ENCODE peak calls at places on chromosomes 12 and 14, in eight cellular contexts. One of them, this sample, is unnamed.

GRCh38 chr14:30443368-30444007 is 115.5 kb upstream of the G2E3 start:
- DNase-seq in stomach: no peak
- DNase-seq in transverse colon: no peak
- DNase-seq in K562: no peak
- DNase-seq in esophagus muscularis mucosa: no peak
- DNase-seq in upper lobe of left lung: no peak
- DNase-seq in GM12878: no peak
- DNase-seq in sigmoid colon: no peak
- DNase-seq in this sample: no peak

GRCh38 chr12:128672428-128672827 is 151.3 kb downstream of the SLC15A4 start:
- DNase-seq in stomach: no peak
- DNase-seq in transverse colon: no peak
- DNase-seq in K562: no peak
- DNase-seq in esophagus muscularis mucosa: no peak
- DNase-seq in upper lobe of left lung: no peak
- DNase-seq in GM12878: no peak
- DNase-seq in sigmoid colon: no peak
- DNase-seq in this sample: no peak

GRCh38 chr12:50985322-50985721 is 33.0 kb downstream of the HIGD1C start:
- DNase-seq in stomach: no peak
- DNase-seq in transverse colon: no peak
- DNase-seq in K562: no peak
- DNase-seq in esophagus muscularis mucosa: no peak
- DNase-seq in upper lobe of left lung: peak
- DNase-seq in GM12878: no peak
- DNase-seq in sigmoid colon: peak
- DNase-seq in this sample: no peak

GRCh38 chr12:115606040-115606439 is 671.5 kb downstream of the MED13L start:
- DNase-seq in stomach: no peak
- DNase-seq in transverse colon: no peak
- DNase-seq in K562: no peak
- DNase-seq in esophagus muscularis mucosa: no peak
- DNase-seq in upper lobe of left lung: no peak
- DNase-seq in GM12878: no peak
- DNase-seq in sigmoid colon: no peak
- DNase-seq in this sample: no peak

GRCh38 chr12:42162940-42163339 is 18.3 kb upstream of the GXYLT1 start:
- DNase-seq in stomach: no peak
- DNase-seq in transverse colon: no peak
- DNase-seq in K562: no peak
- DNase-seq in esophagus muscularis mucosa: no peak
- DNase-seq in upper lobe of left lung: no peak
- DNase-seq in GM12878: no peak
- DNase-seq in sigmoid colon: no peak
- DNase-seq in this sample: no peak

GRCh38 chr14:24274101-24274543 is 2.7 kb upstream of the RABGGTA start:
- DNase-seq in stomach: peak
- DNase-seq in transverse colon: no peak
- DNase-seq in K562: no peak
- DNase-seq in esophagus muscularis mucosa: no peak
- DNase-seq in upper lobe of left lung: peak
- DNase-seq in GM12878: peak
- DNase-seq in sigmoid colon: no peak
- DNase-seq in this sample: no peak

GRCh38 chr12:130680451-130680990 is 35.6 kb downstream of the RIMBP2 start:
- DNase-seq in stomach: no peak
- DNase-seq in transverse colon: no peak
- DNase-seq in K562: no peak
- DNase-seq in esophagus muscularis mucosa: no peak
- DNase-seq in upper lobe of left lung: no peak
- DNase-seq in GM12878: no peak
- DNase-seq in sigmoid colon: no peak
- DNase-seq in this sample: no peak

GRCh38 chr14:100394886-100395672 is 71.9 kb downstream of the SLC25A47 start:
- DNase-seq in stomach: no peak
- DNase-seq in transverse colon: no peak
- DNase-seq in K562: no peak
- DNase-seq in esophagus muscularis mucosa: no peak
- DNase-seq in upper lobe of left lung: no peak
- DNase-seq in GM12878: no peak
- DNase-seq in sigmoid colon: peak
- DNase-seq in this sample: no peak

GRCh38 chr12:131583085-131583712 is 127.7 kb upstream of the SFSWAP start:
- DNase-seq in stomach: no peak
- DNase-seq in transverse colon: no peak
- DNase-seq in K562: no peak
- DNase-seq in esophagus muscularis mucosa: no peak
- DNase-seq in upper lobe of left lung: no peak
- DNase-seq in GM12878: no peak
- DNase-seq in sigmoid colon: no peak
- DNase-seq in this sample: no peak

GRCh38 chr12:116361404-116362223 is 84.1 kb upstream of the MED13L start:
- DNase-seq in stomach: no peak
- DNase-seq in transverse colon: peak
- DNase-seq in K562: no peak
- DNase-seq in esophagus muscularis mucosa: no peak
- DNase-seq in upper lobe of left lung: no peak
- DNase-seq in GM12878: no peak
- DNase-seq in sigmoid colon: no peak
- DNase-seq in this sample: no peak

GRCh38 chr12:31591308-31591901 is 469 bp upstream of the DENND5B start:
- DNase-seq in stomach: no peak
- DNase-seq in transverse colon: peak
- DNase-seq in K562: no peak
- DNase-seq in esophagus muscularis mucosa: no peak
- DNase-seq in upper lobe of left lung: no peak
- DNase-seq in GM12878: no peak
- DNase-seq in sigmoid colon: peak
- DNase-seq in this sample: peak

GRCh38 chr14:71287567-71287966 is 380.3 kb downstream of the PCNX1 start:
- DNase-seq in stomach: no peak
- DNase-seq in transverse colon: no peak
- DNase-seq in K562: no peak
- DNase-seq in esophagus muscularis mucosa: no peak
- DNase-seq in upper lobe of left lung: no peak
- DNase-seq in GM12878: no peak
- DNase-seq in sigmoid colon: no peak
- DNase-seq in this sample: no peak

GRCh38 chr14:21997300-21997699 is 323.7 kb upstream of the OR4E1 start:
- DNase-seq in stomach: no peak
- DNase-seq in transverse colon: no peak
- DNase-seq in K562: no peak
- DNase-seq in esophagus muscularis mucosa: no peak
- DNase-seq in upper lobe of left lung: no peak
- DNase-seq in GM12878: no peak
- DNase-seq in sigmoid colon: no peak
- DNase-seq in this sample: no peak

GRCh38 chr14:28142400-28143015 is 624.1 kb upstream of the FOXG1 start:
- DNase-seq in stomach: no peak
- DNase-seq in transverse colon: no peak
- DNase-seq in K562: no peak
- DNase-seq in esophagus muscularis mucosa: no peak
- DNase-seq in upper lobe of left lung: no peak
- DNase-seq in GM12878: no peak
- DNase-seq in sigmoid colon: no peak
- DNase-seq in this sample: no peak
- TF ChIP-seq POLR2A in stomach: no peak
- TF ChIP-seq POLR2A in transverse colon: no peak
- TF ChIP-seq POLR2A in K562: no peak
- TF ChIP-seq POLR2A in esophagus muscularis mucosa: no peak
- TF ChIP-seq POLR2A in upper lobe of left lung: no peak
- TF ChIP-seq POLR2A in GM12878: no peak
- TF ChIP-seq POLR2A in sigmoid colon: no peak
- TF ChIP-seq POLR2A in this sample: no peak

DNA sequence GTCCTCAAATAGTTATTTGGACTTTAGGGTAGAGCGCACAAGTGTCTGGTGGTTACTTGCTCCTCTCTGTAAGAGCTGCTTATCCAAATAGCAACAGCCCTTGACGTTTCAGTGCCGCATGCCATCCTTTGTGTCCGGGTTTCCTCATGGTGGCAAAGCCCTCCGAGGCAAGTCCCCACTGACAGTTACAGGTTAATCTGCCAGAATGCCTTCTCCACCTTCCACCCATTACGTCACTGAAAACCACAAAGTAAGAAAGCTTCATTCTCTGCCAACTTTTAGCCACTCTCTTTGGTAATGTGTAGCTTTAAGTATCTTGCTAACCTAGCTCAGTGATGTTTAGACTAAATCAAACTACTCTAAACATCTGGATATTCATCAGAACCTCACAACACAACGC is 78.6 kb downstream of the POLR3B start:
- DNase-seq in stomach: no peak
- DNase-seq in transverse colon: no peak
- DNase-seq in K562: no peak
- DNase-seq in esophagus muscularis mucosa: no peak
- DNase-seq in upper lobe of left lung: no peak
- DNase-seq in GM12878: no peak
- DNase-seq in sigmoid colon: no peak
- DNase-seq in this sample: no peak
- TF ChIP-seq POLR2AphosphoS5 in stomach: no peak
- TF ChIP-seq POLR2AphosphoS5 in transverse colon: no peak
- TF ChIP-seq POLR2AphosphoS5 in K562: no peak
- TF ChIP-seq POLR2AphosphoS5 in esophagus muscularis mucosa: no peak
- TF ChIP-seq POLR2AphosphoS5 in upper lobe of left lung: no peak
- TF ChIP-seq POLR2AphosphoS5 in GM12878: no peak
- TF ChIP-seq POLR2AphosphoS5 in sigmoid colon: no peak
- TF ChIP-seq POLR2AphosphoS5 in this sample: no peak

GRCh38 chr12:4418913-4419312 is 26.7 kb downstream of the FGF6 start:
- DNase-seq in stomach: no peak
- DNase-seq in transverse colon: no peak
- DNase-seq in K562: no peak
- DNase-seq in esophagus muscularis mucosa: no peak
- DNase-seq in upper lobe of left lung: no peak
- DNase-seq in GM12878: no peak
- DNase-seq in sigmoid colon: no peak
- DNase-seq in this sample: peak
- TF ChIP-seq EP300 in stomach: no peak
- TF ChIP-seq EP300 in transverse colon: no peak
- TF ChIP-seq EP300 in K562: no peak
- TF ChIP-seq EP300 in esophagus muscularis mucosa: no peak
- TF ChIP-seq EP300 in upper lobe of left lung: no peak
- TF ChIP-seq EP300 in GM12878: no peak
- TF ChIP-seq EP300 in sigmoid colon: no peak
- TF ChIP-seq EP300 in this sample: no peak

DNA sequence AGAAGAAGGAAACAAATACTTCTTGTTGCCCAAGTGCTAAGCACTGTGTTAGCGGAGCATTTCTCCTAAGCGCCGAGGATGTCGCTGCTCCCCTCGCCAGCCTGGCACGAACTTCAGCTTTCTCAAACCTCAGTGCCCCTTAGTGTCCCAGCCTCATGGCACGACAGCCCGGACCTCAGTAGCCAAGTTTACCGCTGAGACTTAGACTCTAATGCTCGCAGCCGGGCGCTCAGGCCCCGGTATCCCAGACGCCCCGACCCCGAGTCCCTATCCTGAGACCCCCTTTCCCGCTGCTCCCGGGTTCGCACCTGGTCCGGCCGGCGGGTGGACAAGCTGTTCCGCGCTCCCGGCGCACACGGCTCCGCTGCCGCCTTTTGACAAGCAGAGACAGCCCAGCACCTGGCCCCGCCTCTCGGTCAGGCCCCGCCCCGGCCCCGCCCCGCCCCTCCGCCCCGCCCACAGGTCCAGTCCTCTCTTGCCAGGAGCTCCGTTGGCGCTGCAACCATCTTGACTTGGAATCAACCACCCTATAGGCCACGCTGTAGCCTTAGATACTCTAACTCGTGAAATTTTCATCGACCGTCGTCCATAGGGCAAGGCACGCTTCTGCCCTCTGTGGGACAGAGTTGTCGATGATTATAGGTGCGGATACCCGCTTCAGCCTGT is at the start of gene VDR:
- DNase-seq in stomach: peak
- DNase-seq in transverse colon: peak
- DNase-seq in K562: peak
- DNase-seq in esophagus muscularis mucosa: peak
- DNase-seq in upper lobe of left lung: peak
- DNase-seq in GM12878: no peak
- DNase-seq in sigmoid colon: peak
- DNase-seq in this sample: peak
- TF ChIP-seq POLR2A in stomach: no peak
- TF ChIP-seq POLR2A in transverse colon: peak
- TF ChIP-seq POLR2A in K562: no peak
- TF ChIP-seq POLR2A in esophagus muscularis mucosa: no peak
- TF ChIP-seq POLR2A in upper lobe of left lung: peak
- TF ChIP-seq POLR2A in GM12878: peak
- TF ChIP-seq POLR2A in sigmoid colon: peak
- TF ChIP-seq POLR2A in this sample: peak

DNA sequence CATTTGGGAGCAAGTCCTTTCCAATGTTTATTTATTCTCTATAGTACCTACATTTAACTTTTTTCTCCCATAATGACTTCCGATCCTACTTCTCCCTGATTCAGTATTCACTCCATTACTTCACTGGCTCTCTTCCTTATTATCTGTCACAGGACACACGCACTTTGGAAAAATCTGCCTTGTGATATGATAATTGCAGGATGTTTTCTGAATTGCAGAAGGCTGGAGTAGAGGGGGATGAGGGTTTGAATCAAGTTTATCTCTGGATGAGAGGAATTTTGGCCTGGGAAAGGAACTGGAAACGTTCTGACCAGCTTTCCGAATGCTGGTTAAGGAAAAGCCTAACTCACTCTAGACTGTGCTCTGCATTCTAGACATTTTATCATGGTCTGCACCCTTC is 75.0 kb downstream of the HMGA2 start:
- DNase-seq in stomach: no peak
- DNase-seq in transverse colon: no peak
- DNase-seq in K562: no peak
- DNase-seq in esophagus muscularis mucosa: no peak
- DNase-seq in upper lobe of left lung: no peak
- DNase-seq in GM12878: no peak
- DNase-seq in sigmoid colon: no peak
- DNase-seq in this sample: no peak
- TF ChIP-seq POLR2AphosphoS5 in stomach: no peak
- TF ChIP-seq POLR2AphosphoS5 in transverse colon: no peak
- TF ChIP-seq POLR2AphosphoS5 in K562: no peak
- TF ChIP-seq POLR2AphosphoS5 in esophagus muscularis mucosa: no peak
- TF ChIP-seq POLR2AphosphoS5 in upper lobe of left lung: no peak
- TF ChIP-seq POLR2AphosphoS5 in GM12878: no peak
- TF ChIP-seq POLR2AphosphoS5 in sigmoid colon: no peak
- TF ChIP-seq POLR2AphosphoS5 in this sample: no peak

DNA sequence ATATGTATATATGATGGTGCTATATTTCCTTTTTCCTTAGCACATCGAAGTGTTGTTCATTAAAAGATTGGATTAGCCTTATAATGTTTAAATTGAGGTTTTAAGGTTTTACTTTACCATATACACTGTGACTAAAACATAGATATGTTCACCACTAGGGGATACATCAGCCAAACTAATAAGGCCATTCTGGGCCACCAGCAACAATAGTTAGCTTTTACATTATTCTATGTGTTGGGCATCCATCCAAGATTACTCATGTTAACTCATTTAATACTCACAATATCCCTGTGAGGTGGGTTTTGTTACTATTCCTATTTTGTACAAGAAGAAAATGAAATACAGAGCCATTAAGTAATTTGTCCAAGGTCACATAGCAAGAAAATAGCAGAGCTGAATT is 202.6 kb upstream of the AVPR1A start:
- DNase-seq in stomach: no peak
- DNase-seq in transverse colon: no peak
- DNase-seq in K562: no peak
- DNase-seq in esophagus muscularis mucosa: no peak
- DNase-seq in upper lobe of left lung: no peak
- DNase-seq in GM12878: no peak
- DNase-seq in sigmoid colon: no peak
- DNase-seq in this sample: no peak
- TF ChIP-seq EP300 in stomach: no peak
- TF ChIP-seq EP300 in transverse colon: no peak
- TF ChIP-seq EP300 in K562: no peak
- TF ChIP-seq EP300 in esophagus muscularis mucosa: no peak
- TF ChIP-seq EP300 in upper lobe of left lung: no peak
- TF ChIP-seq EP300 in GM12878: no peak
- TF ChIP-seq EP300 in sigmoid colon: no peak
- TF ChIP-seq EP300 in this sample: no peak

GRCh38 chr12:27289414-27289813 is 43.2 kb upstream of the BMAL2 start:
- DNase-seq in stomach: no peak
- DNase-seq in transverse colon: no peak
- DNase-seq in K562: no peak
- DNase-seq in esophagus muscularis mucosa: no peak
- DNase-seq in upper lobe of left lung: no peak
- DNase-seq in GM12878: no peak
- DNase-seq in sigmoid colon: no peak
- DNase-seq in this sample: no peak
- TF ChIP-seq POLR2A in stomach: no peak
- TF ChIP-seq POLR2A in transverse colon: no peak
- TF ChIP-seq POLR2A in K562: no peak
- TF ChIP-seq POLR2A in esophagus muscularis mucosa: no peak
- TF ChIP-seq POLR2A in upper lobe of left lung: no peak
- TF ChIP-seq POLR2A in GM12878: no peak
- TF ChIP-seq POLR2A in sigmoid colon: no peak
- TF ChIP-seq POLR2A in this sample: no peak

This sample was measured in suprapubic skin.